ENCODE peak calls at places on chromosomes 6 and 20, in nine cellular contexts. D, T, W, M, C, J, S, A and V are unnamed samples.

GRCh38 chr6:6820688-6821238 is 232.2 kb downstream of the LY86 start:
- DNase-seq in D (no peak), T (peak), W (no peak), M (no peak), C (no peak), J (no peak), S (no peak), A (no peak), V (peak)

GRCh38 chr6:54112171-54112650 is 968 bp downstream of the MLIP start:
- DNase-seq in D (no peak), T (no peak), W (no peak), M (peak), C (no peak), J (no peak), S (no peak), A (no peak), V (no peak)

GRCh38 chr6:169812257-169812644 is 60.8 kb downstream of the ERMARD start:
- DNase-seq in D (no peak), T (no peak), W (no peak), M (no peak), C (no peak), J (no peak), S (no peak), A (no peak), V (no peak)

GRCh38 chr6:11263185-11263817 is 30.8 kb upstream of the NEDD9 start:
- DNase-seq in D (no peak), T (peak), W (peak), M (peak), C (peak), J (peak), S (no peak), A (peak), V (peak)

GRCh38 chr20:54212871-54213270 is 5.0 kb downstream of the PFDN4 start:
- DNase-seq in D (no peak), T (no peak), W (no peak), M (peak), C (no peak), J (no peak), S (no peak), A (no peak), V (no peak)

GRCh38 chr6:81093046-81093445 is 659.4 kb downstream of the TENT5A start:
- DNase-seq in D (no peak), T (no peak), W (no peak), M (no peak), C (no peak), J (no peak), S (no peak), A (no peak), V (no peak)

GRCh38 chr6:42390228-42390934 is 61.3 kb downstream of the TRERF1 start:
- DNase-seq in D (peak), T (no peak), W (no peak), M (no peak), C (no peak), J (no peak), S (no peak), A (no peak), V (no peak)

GRCh38 chr20:40749985-40750506 is 61.0 kb upstream of the MAFB start:
- DNase-seq in D (no peak), T (peak), W (no peak), M (no peak), C (no peak), J (no peak), S (no peak), A (no peak), V (no peak)

GRCh38 chr20:25723975-25724374 is 27.3 kb upstream of the ZNF337 start:
- DNase-seq in D (no peak), T (no peak), W (no peak), M (no peak), C (no peak), J (no peak), S (no peak), A (no peak), V (no peak)

GRCh38 chr6:19465760-19466159 is 371.4 kb upstream of the ID4 start:
- DNase-seq in D (no peak), T (no peak), W (peak), M (peak), C (peak), J (peak), S (no peak), A (no peak), V (no peak)

GRCh38 chr6:148617522-148617921 is 129.3 kb upstream of the UST start:
- DNase-seq in D (peak), T (no peak), W (no peak), M (peak), C (peak), J (no peak), S (no peak), A (no peak), V (no peak)

GRCh38 chr20:2465100-2465499 is 5.5 kb downstream of the SNRPB start:
- DNase-seq in D (no peak), T (no peak), W (no peak), M (no peak), C (no peak), J (no peak), S (no peak), A (no peak), V (no peak)

GRCh38 chr20:62317167-62317655 is 14.4 kb downstream of the ADRM1 start:
- DNase-seq in D (no peak), T (no peak), W (no peak), M (no peak), C (no peak), J (no peak), S (no peak), A (no peak), V (no peak)

GRCh38 chr6:11909696-11910132 is 102.4 kb upstream of the HIVEP1 start:
- DNase-seq in D (no peak), T (no peak), W (no peak), M (peak), C (peak), J (peak), S (no peak), A (no peak), V (no peak)

GRCh38 chr6:26234421-26235239 is 130.4 kb upstream of the BTN3A2 start:
- DNase-seq in D (peak), T (no peak), W (peak), M (peak), C (peak), J (peak), S (peak), A (peak), V (peak)

GRCh38 chr20:2283706-2284423 is 11.9 kb upstream of the TGM3 start:
- DNase-seq in D (no peak), T (no peak), W (no peak), M (no peak), C (no peak), J (no peak), S (no peak), A (no peak), V (peak)

GRCh38 chr6:53014034-53014433 is 18.9 kb upstream of the GSTA4 start:
- DNase-seq in D (no peak), T (no peak), W (no peak), M (peak), C (no peak), J (no peak), S (no peak), A (no peak), V (no peak)

GRCh38 chr20:46770330-46771194 is 61.1 kb downstream of the SLC2A10 start:
- DNase-seq in D (no peak), T (no peak), W (no peak), M (peak), C (no peak), J (peak), S (no peak), A (no peak), V (no peak)

GRCh38 chr20:34344256-34344637 is 18.8 kb upstream of the ITCH start:
- DNase-seq in D (no peak), T (no peak), W (no peak), M (no peak), C (no peak), J (no peak), S (no peak), A (no peak), V (no peak)

GRCh38 chr6:6788394-6789020 is 200.0 kb downstream of the LY86 start:
- DNase-seq in D (peak), T (no peak), W (no peak), M (peak), C (no peak), J (no peak), S (no peak), A (no peak), V (no peak)

GRCh38 chr6:31558631-31559500 is 11.5 kb downstream of the NFKBIL1 start:
- DNase-seq in D (peak), T (no peak), W (no peak), M (no peak), C (no peak), J (no peak), S (peak), A (no peak), V (no peak)

GRCh38 chr20:1673424-1673823 is 15.8 kb upstream of the SIRPG start:
- DNase-seq in D (no peak), T (no peak), W (no peak), M (no peak), C (no peak), J (no peak), S (no peak), A (no peak), V (no peak)

GRCh38 chr20:17610566-17611289 is 40.9 kb downstream of the DSTN start:
- DNase-seq in D (no peak), T (peak), W (no peak), M (peak), C (peak), J (no peak), S (no peak), A (no peak), V (no peak)

GRCh38 chr6:109512271-109512817 is 29.3 kb upstream of the ZBTB24 start:
- DNase-seq in D (no peak), T (no peak), W (peak), M (no peak), C (no peak), J (peak), S (no peak), A (no peak), V (no peak)

DNA sequence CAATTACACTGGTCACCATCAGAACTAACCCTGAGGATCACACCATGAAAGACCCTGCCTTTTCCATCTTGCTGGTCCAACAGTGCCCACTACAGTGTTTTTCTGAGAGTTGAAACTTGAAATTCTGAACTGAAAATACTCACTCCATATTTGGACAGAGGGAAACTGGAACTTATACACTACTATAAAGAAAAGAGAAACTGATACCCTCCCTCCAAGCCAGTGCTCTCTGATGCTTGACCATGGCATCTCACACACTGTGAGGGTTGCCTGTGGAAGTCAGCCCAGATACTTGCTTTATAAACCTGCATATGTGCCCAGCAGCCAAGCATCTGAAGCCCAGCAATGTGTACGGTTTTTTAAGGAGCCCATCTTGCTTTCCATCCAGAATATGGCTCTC is 108.7 kb downstream of the FOXA2 start:
- DNase-seq in D (peak), T (no peak), W (no peak), M (no peak), C (no peak), J (no peak), S (no peak), A (no peak), V (no peak)
- TF ChIP-seq CTCF in D (no peak), T (no peak), W (no peak), M (no peak), C (no peak), J (no peak), S (no peak), A (no peak), V (no peak)

DNA sequence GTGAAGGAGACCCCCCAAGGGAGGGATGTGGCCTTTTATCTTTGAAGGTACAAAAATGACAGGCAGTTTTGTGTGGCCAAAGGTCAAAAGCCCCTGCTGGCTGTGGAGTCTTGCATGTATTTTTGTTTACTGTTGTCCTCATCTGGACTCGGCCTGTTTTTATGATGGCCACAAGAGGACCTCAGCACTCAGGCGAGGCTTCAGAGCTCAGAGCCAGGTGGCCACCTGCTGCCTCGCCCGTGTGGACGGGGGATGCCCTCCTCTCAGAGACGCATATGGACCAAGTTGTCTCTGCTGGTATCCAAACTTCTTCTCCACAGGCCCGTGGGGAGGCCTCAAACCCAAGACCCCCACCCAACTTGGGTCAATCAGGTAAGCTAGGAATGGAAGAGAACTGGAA is 118.2 kb downstream of the DACT2 start:
- DNase-seq in D (no peak), T (no peak), W (no peak), M (no peak), C (no peak), J (no peak), S (no peak), A (no peak), V (peak)
- TF ChIP-seq CTCF in D (no peak), T (no peak), W (no peak), M (peak), C (no peak), J (no peak), S (no peak), A (peak), V (peak)

GRCh38 chr6:112429226-112429625 is 82.1 kb downstream of the RFPL4B start:
- DNase-seq in D (no peak), T (no peak), W (no peak), M (peak), C (peak), J (peak), S (no peak), A (peak), V (no peak)
- TF ChIP-seq CTCF in D (no peak), T (no peak), W (peak), M (peak), C (peak), J (peak), S (no peak), A (no peak), V (no peak)

GRCh38 chr6:25012657-25013056 is 76.9 kb upstream of the RIPOR2 start:
- DNase-seq in D (no peak), T (no peak), W (no peak), M (peak), C (peak), J (peak), S (no peak), A (no peak), V (no peak)

GRCh38 chr6:25010917-25011625 is 75.3 kb upstream of the RIPOR2 start:
- DNase-seq in D (no peak), T (no peak), W (no peak), M (peak), C (peak), J (peak), S (no peak), A (no peak), V (no peak)

GRCh38 chr6:25014806-25015560 is 79.2 kb upstream of the RIPOR2 start:
- DNase-seq in D (peak), T (peak), W (peak), M (peak), C (peak), J (peak), S (no peak), A (no peak), V (no peak)

GRCh38 chr6:25014375-25014774 is 78.6 kb upstream of the RIPOR2 start:
- DNase-seq in D (no peak), T (no peak), W (no peak), M (no peak), C (no peak), J (no peak), S (no peak), A (no peak), V (no peak)

GRCh38 chr6:25013249-25013648 is 77.5 kb upstream of the RIPOR2 start:
- DNase-seq in D (no peak), T (no peak), W (no peak), M (no peak), C (no peak), J (no peak), S (no peak), A (no peak), V (peak)
- TF ChIP-seq CTCF in D (peak), T (no peak), W (peak), M (peak), C (peak), J (peak), S (no peak), A (peak), V (peak)

GRCh38 chr6:37490466-37491015 is 9.2 kb downstream of the CCDC167 start:
- DNase-seq in D (no peak), T (no peak), W (no peak), M (no peak), C (no peak), J (no peak), S (no peak), A (no peak), V (no peak)

GRCh38 chr6:37491161-37491829 is 8.4 kb downstream of the CCDC167 start:
- DNase-seq in D (no peak), T (no peak), W (no peak), M (no peak), C (no peak), J (no peak), S (no peak), A (no peak), V (no peak)

GRCh38 chr6:37487891-37488290 is 11.8 kb downstream of the CCDC167 start:
- DNase-seq in D (no peak), T (no peak), W (no peak), M (no peak), C (no peak), J (no peak), S (no peak), A (peak), V (no peak)

GRCh38 chr6:37488464-37488863 is 11.2 kb downstream of the CCDC167 start:
- DNase-seq in D (no peak), T (no peak), W (no peak), M (no peak), C (no peak), J (no peak), S (no peak), A (no peak), V (no peak)

DNA sequence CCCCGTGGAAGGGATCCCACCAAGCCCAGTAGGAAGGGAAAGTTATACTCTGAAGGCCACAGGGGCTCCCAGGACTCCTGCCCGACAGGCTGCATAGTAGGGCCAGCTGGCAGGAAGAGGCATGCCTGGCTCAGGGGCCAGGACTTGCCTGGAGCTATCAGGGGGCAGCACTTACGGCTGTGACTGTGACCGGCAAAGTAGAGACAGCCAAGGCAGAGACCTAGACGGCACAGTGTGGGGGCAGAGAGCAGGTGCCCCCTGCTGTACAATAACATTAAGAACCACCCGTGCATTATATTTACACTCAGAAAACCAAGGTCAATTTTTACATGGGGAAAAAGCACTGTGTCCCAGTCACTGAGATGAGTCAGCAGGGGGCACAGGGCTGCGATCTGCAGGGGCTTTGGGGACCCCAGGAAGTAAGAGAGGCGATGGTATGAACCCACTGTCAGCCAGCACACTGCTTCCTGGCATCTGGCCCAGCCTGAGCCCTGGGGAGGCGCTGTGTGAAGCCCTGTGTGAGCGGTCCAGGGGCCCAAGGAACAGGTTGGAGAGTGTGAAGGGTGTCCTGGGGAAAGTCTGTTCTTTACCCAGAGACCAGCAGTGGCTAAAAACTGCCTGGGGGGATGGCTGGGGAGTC is 9.9 kb downstream of the CCDC167 start:
- DNase-seq in D (peak), T (no peak), W (no peak), M (peak), C (peak), J (no peak), S (no peak), A (no peak), V (no peak)
- TF ChIP-seq CTCF in D (peak), T (no peak), W (peak), M (peak), C (peak), J (peak), S (no peak), A (peak), V (no peak)

GRCh38 chr6:137271245-137272183 is 52.3 kb upstream of the IFNGR1 start:
- DNase-seq in D (peak), T (no peak), W (peak), M (peak), C (peak), J (peak), S (no peak), A (peak), V (no peak)
- TF ChIP-seq CTCF in D (peak), T (no peak), W (peak), M (peak), C (peak), J (peak), S (peak), A (peak), V (peak)

GRCh38 chr20:21129861-21130260 is 4.0 kb downstream of the KIZ start:
- DNase-seq in D (no peak), T (no peak), W (no peak), M (no peak), C (no peak), J (no peak), S (no peak), A (no peak), V (no peak)

GRCh38 chr20:21127201-21127981 is 1.5 kb downstream of the KIZ start:
- DNase-seq in D (no peak), T (no peak), W (no peak), M (no peak), C (no peak), J (no peak), S (no peak), A (no peak), V (no peak)

GRCh38 chr20:21125072-21125848 is 622 bp upstream of the KIZ start:
- DNase-seq in D (no peak), T (peak), W (no peak), M (peak), C (peak), J (no peak), S (no peak), A (peak), V (peak)

GRCh38 chr20:21124190-21124589 is 1.7 kb upstream of the KIZ start:
- DNase-seq in D (no peak), T (no peak), W (no peak), M (no peak), C (no peak), J (no peak), S (no peak), A (no peak), V (no peak)

GRCh38 chr20:21125849-21126840 is at the start of gene KIZ:
- DNase-seq in D (peak), T (peak), W (peak), M (peak), C (peak), J (peak), S (peak), A (peak), V (peak)
- TF ChIP-seq CTCF in D (peak), T (no peak), W (peak), M (peak), C (peak), J (peak), S (no peak), A (peak), V (no peak)

DNA sequence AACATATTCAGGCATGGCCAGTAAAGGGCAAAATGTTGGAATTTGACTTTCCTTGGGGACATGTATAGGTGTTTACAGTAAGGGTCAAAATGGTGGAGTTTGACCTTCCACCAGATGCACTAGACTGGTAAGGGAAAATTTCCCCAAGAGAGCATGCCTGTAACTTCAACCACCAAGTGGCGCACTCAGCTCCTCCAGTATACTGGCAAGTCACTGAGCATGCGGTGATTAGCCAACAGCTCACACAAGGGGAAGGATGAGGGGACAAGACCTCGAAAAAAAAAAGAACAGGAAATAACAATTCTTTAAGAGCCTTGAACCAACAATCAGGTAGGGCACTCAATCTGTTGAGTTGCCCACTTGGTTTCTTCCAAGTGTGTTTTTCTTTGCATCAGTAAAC is 140.9 kb downstream of the EYS start:
- DNase-seq in D (no peak), T (no peak), W (no peak), M (no peak), C (no peak), J (no peak), S (no peak), A (no peak), V (no peak)
- TF ChIP-seq CTCF in D (no peak), T (no peak), W (no peak), M (no peak), C (no peak), J (no peak), S (no peak), A (no peak), V (no peak)

GRCh38 chr6:158131926-158132325 is 36.1 kb downstream of the SERAC1 start:
- DNase-seq in D (peak), T (no peak), W (no peak), M (peak), C (peak), J (no peak), S (no peak), A (peak), V (peak)
- TF ChIP-seq CTCF in D (peak), T (no peak), W (peak), M (peak), C (peak), J (peak), S (peak), A (peak), V (peak)